ENCODE peak calls at places on chromosome X, in six cellular contexts. One of them, this sample, is unnamed.
A peak's percentile ranks its signal among the peaks of the same experiment; 100 is the strongest.

GRCh38 chrX:131288738-131289511 is at the start of gene IGSF1:
- DNase-seq in left ventricle myocardium superior: peak; percentile 43
- DNase-seq in stimulated activated naive B cell treated with anti-CD40 and anti-IgM and Interleukin-4, amounts not matched to agents 10 μg/mL and 1 μg/mL and 100 μg/mL, for 72 hours: no peak
- DNase-seq in stimulated activated CD4-positive, alpha-beta T cell treated with anti-CD3 and anti-CD28 coated beads, Interleukin-4, amount 100 ng/mL, for 24 hours: no peak
- DNase-seq in IMR-90: no peak
- DNase-seq in sciatic nerve: no peak
- DNase-seq in this sample: no peak

GRCh38 chrX:149513713-149514427 is 8.8 kb upstream of the IDS start:
- DNase-seq in left ventricle myocardium superior: no peak
- DNase-seq in stimulated activated naive B cell treated with anti-CD40 and anti-IgM and Interleukin-4, amounts not matched to agents 10 μg/mL and 1 μg/mL and 100 μg/mL, for 72 hours: no peak
- DNase-seq in stimulated activated CD4-positive, alpha-beta T cell treated with anti-CD3 and anti-CD28 coated beads, Interleukin-4, amount 100 ng/mL, for 24 hours: no peak
- DNase-seq in IMR-90: peak; percentile 21
- DNase-seq in sciatic nerve: no peak
- DNase-seq in this sample: no peak

GRCh38 chrX:140505421-140506337 is 810 bp upstream of the SOX3 start:
- DNase-seq in left ventricle myocardium superior: no peak
- DNase-seq in stimulated activated naive B cell treated with anti-CD40 and anti-IgM and Interleukin-4, amounts not matched to agents 10 μg/mL and 1 μg/mL and 100 μg/mL, for 72 hours: no peak
- DNase-seq in stimulated activated CD4-positive, alpha-beta T cell treated with anti-CD3 and anti-CD28 coated beads, Interleukin-4, amount 100 ng/mL, for 24 hours: no peak
- DNase-seq in IMR-90: no peak
- DNase-seq in sciatic nerve: no peak
- DNase-seq in this sample: no peak

GRCh38 chrX:24019448-24019847 is 7.5 kb downstream of the KLHL15 start:
- DNase-seq in left ventricle myocardium superior: peak; percentile 28
- DNase-seq in stimulated activated naive B cell treated with anti-CD40 and anti-IgM and Interleukin-4, amounts not matched to agents 10 μg/mL and 1 μg/mL and 100 μg/mL, for 72 hours: no peak
- DNase-seq in stimulated activated CD4-positive, alpha-beta T cell treated with anti-CD3 and anti-CD28 coated beads, Interleukin-4, amount 100 ng/mL, for 24 hours: no peak
- DNase-seq in IMR-90: no peak
- DNase-seq in sciatic nerve: no peak
- DNase-seq in this sample: no peak

GRCh38 chrX:133786382-133786781 is 199.0 kb downstream of the GPC3 start:
- DNase-seq in left ventricle myocardium superior: no peak
- DNase-seq in stimulated activated naive B cell treated with anti-CD40 and anti-IgM and Interleukin-4, amounts not matched to agents 10 μg/mL and 1 μg/mL and 100 μg/mL, for 72 hours: no peak
- DNase-seq in stimulated activated CD4-positive, alpha-beta T cell treated with anti-CD3 and anti-CD28 coated beads, Interleukin-4, amount 100 ng/mL, for 24 hours: no peak
- DNase-seq in IMR-90: no peak
- DNase-seq in sciatic nerve: no peak
- DNase-seq in this sample: no peak

GRCh38 chrX:8845469-8845868 is 44.3 kb upstream of the FAM9A start:
- DNase-seq in left ventricle myocardium superior: no peak
- DNase-seq in stimulated activated naive B cell treated with anti-CD40 and anti-IgM and Interleukin-4, amounts not matched to agents 10 μg/mL and 1 μg/mL and 100 μg/mL, for 72 hours: no peak
- DNase-seq in stimulated activated CD4-positive, alpha-beta T cell treated with anti-CD3 and anti-CD28 coated beads, Interleukin-4, amount 100 ng/mL, for 24 hours: no peak
- DNase-seq in IMR-90: no peak
- DNase-seq in sciatic nerve: no peak
- DNase-seq in this sample: no peak

GRCh38 chrX:18899796-18900380 is 84.0 kb downstream of the PHKA2 start:
- DNase-seq in left ventricle myocardium superior: no peak
- DNase-seq in stimulated activated naive B cell treated with anti-CD40 and anti-IgM and Interleukin-4, amounts not matched to agents 10 μg/mL and 1 μg/mL and 100 μg/mL, for 72 hours: no peak
- DNase-seq in stimulated activated CD4-positive, alpha-beta T cell treated with anti-CD3 and anti-CD28 coated beads, Interleukin-4, amount 100 ng/mL, for 24 hours: no peak
- DNase-seq in IMR-90: no peak
- DNase-seq in sciatic nerve: no peak
- DNase-seq in this sample: no peak

GRCh38 chrX:115260330-115260729 is 26.4 kb upstream of the LRCH2 start:
- DNase-seq in left ventricle myocardium superior: no peak
- DNase-seq in stimulated activated naive B cell treated with anti-CD40 and anti-IgM and Interleukin-4, amounts not matched to agents 10 μg/mL and 1 μg/mL and 100 μg/mL, for 72 hours: no peak
- DNase-seq in stimulated activated CD4-positive, alpha-beta T cell treated with anti-CD3 and anti-CD28 coated beads, Interleukin-4, amount 100 ng/mL, for 24 hours: no peak
- DNase-seq in IMR-90: peak; percentile 60
- DNase-seq in sciatic nerve: no peak
- DNase-seq in this sample: no peak

GRCh38 chrX:10564484-10564883 is 55.9 kb downstream of the MID1 start:
- DNase-seq in left ventricle myocardium superior: no peak
- DNase-seq in stimulated activated naive B cell treated with anti-CD40 and anti-IgM and Interleukin-4, amounts not matched to agents 10 μg/mL and 1 μg/mL and 100 μg/mL, for 72 hours: no peak
- DNase-seq in stimulated activated CD4-positive, alpha-beta T cell treated with anti-CD3 and anti-CD28 coated beads, Interleukin-4, amount 100 ng/mL, for 24 hours: no peak
- DNase-seq in IMR-90: no peak
- DNase-seq in sciatic nerve: no peak
- DNase-seq in this sample: no peak

GRCh38 chrX:150152036-150152435 is 211.1 kb upstream of the MAMLD1 start:
- DNase-seq in left ventricle myocardium superior: no peak
- DNase-seq in stimulated activated naive B cell treated with anti-CD40 and anti-IgM and Interleukin-4, amounts not matched to agents 10 μg/mL and 1 μg/mL and 100 μg/mL, for 72 hours: no peak
- DNase-seq in stimulated activated CD4-positive, alpha-beta T cell treated with anti-CD3 and anti-CD28 coated beads, Interleukin-4, amount 100 ng/mL, for 24 hours: no peak
- DNase-seq in IMR-90: no peak
- DNase-seq in sciatic nerve: no peak
- DNase-seq in this sample: no peak

GRCh38 chrX:119512145-119512800 is 44.0 kb downstream of the SLC25A5 start:
- DNase-seq in left ventricle myocardium superior: peak; percentile 57
- DNase-seq in stimulated activated naive B cell treated with anti-CD40 and anti-IgM and Interleukin-4, amounts not matched to agents 10 μg/mL and 1 μg/mL and 100 μg/mL, for 72 hours: no peak
- DNase-seq in stimulated activated CD4-positive, alpha-beta T cell treated with anti-CD3 and anti-CD28 coated beads, Interleukin-4, amount 100 ng/mL, for 24 hours: no peak
- DNase-seq in IMR-90: peak; percentile 66
- DNase-seq in sciatic nerve: peak; percentile 55
- DNase-seq in this sample: peak; percentile 71

GRCh38 chrX:9473708-9474107 is 8.8 kb downstream of the TBL1X start:
- DNase-seq in left ventricle myocardium superior: no peak
- DNase-seq in stimulated activated naive B cell treated with anti-CD40 and anti-IgM and Interleukin-4, amounts not matched to agents 10 μg/mL and 1 μg/mL and 100 μg/mL, for 72 hours: no peak
- DNase-seq in stimulated activated CD4-positive, alpha-beta T cell treated with anti-CD3 and anti-CD28 coated beads, Interleukin-4, amount 100 ng/mL, for 24 hours: no peak
- DNase-seq in IMR-90: no peak
- DNase-seq in sciatic nerve: no peak
- DNase-seq in this sample: no peak

GRCh38 chrX:23003121-23003520 is 3.4 kb downstream of the DDX53 start:
- DNase-seq in left ventricle myocardium superior: no peak
- DNase-seq in stimulated activated naive B cell treated with anti-CD40 and anti-IgM and Interleukin-4, amounts not matched to agents 10 μg/mL and 1 μg/mL and 100 μg/mL, for 72 hours: no peak
- DNase-seq in stimulated activated CD4-positive, alpha-beta T cell treated with anti-CD3 and anti-CD28 coated beads, Interleukin-4, amount 100 ng/mL, for 24 hours: no peak
- DNase-seq in IMR-90: peak; percentile 53
- DNase-seq in sciatic nerve: no peak
- DNase-seq in this sample: no peak

GRCh38 chrX:130378008-130378669 is 7.3 kb downstream of the GPR119 start:
- DNase-seq in left ventricle myocardium superior: no peak
- DNase-seq in stimulated activated naive B cell treated with anti-CD40 and anti-IgM and Interleukin-4, amounts not matched to agents 10 μg/mL and 1 μg/mL and 100 μg/mL, for 72 hours: no peak
- DNase-seq in stimulated activated CD4-positive, alpha-beta T cell treated with anti-CD3 and anti-CD28 coated beads, Interleukin-4, amount 100 ng/mL, for 24 hours: no peak
- DNase-seq in IMR-90: no peak
- DNase-seq in sciatic nerve: no peak
- DNase-seq in this sample: no peak

GRCh38 chrX:56366901-56367300 is 134.7 kb downstream of the KLF8 start:
- DNase-seq in left ventricle myocardium superior: no peak
- DNase-seq in stimulated activated naive B cell treated with anti-CD40 and anti-IgM and Interleukin-4, amounts not matched to agents 10 μg/mL and 1 μg/mL and 100 μg/mL, for 72 hours: no peak
- DNase-seq in stimulated activated CD4-positive, alpha-beta T cell treated with anti-CD3 and anti-CD28 coated beads, Interleukin-4, amount 100 ng/mL, for 24 hours: no peak
- DNase-seq in IMR-90: no peak
- DNase-seq in sciatic nerve: no peak
- DNase-seq in this sample: no peak

GRCh38 chrX:132022115-132022862 is 813 bp upstream of the STK26 start:
- DNase-seq in left ventricle myocardium superior: no peak
- DNase-seq in stimulated activated naive B cell treated with anti-CD40 and anti-IgM and Interleukin-4, amounts not matched to agents 10 μg/mL and 1 μg/mL and 100 μg/mL, for 72 hours: no peak
- DNase-seq in stimulated activated CD4-positive, alpha-beta T cell treated with anti-CD3 and anti-CD28 coated beads, Interleukin-4, amount 100 ng/mL, for 24 hours: peak; percentile 10
- DNase-seq in IMR-90: no peak
- DNase-seq in sciatic nerve: no peak
- DNase-seq in this sample: no peak

This sample was measured in upper lobe of right lung.